ENCODE peak calls at places on chromosomes 5 and 9, in ten cellular contexts. R, E, G, M, I, O, F, P, D and K are unnamed samples.

GRCh38 chr9:38181216-38181615 is 112.2 kb upstream of the SHB start:
- DNase-seq in O (no peak), E (no peak), P (no peak), M (no peak), I (no peak), G (no peak), F (no peak), R (no peak), D (no peak), K (no peak)

GRCh38 chr9:86602715-86603114 is 248.5 kb upstream of the TUT7 start:
- DNase-seq in I (peak), M (no peak), O (no peak), G (no peak), F (no peak), D (no peak), E (no peak), P (no peak), R (no peak), K (no peak)

GRCh38 chr9:136799079-136799853 is 3.1 kb downstream of the CCDC183 start:
- DNase-seq in R (no peak), M (no peak), E (no peak), P (no peak), G (no peak), O (peak), D (peak), F (no peak), I (peak), K (no peak)

GRCh38 chr5:143648696-143649095 is 163.3 kb upstream of the HMHB1 start:
- DNase-seq in P (no peak), R (peak), G (no peak), F (no peak), I (peak), E (no peak), D (no peak), M (no peak), O (no peak), K (no peak)

GRCh38 chr5:84437673-84438315 is 53.1 kb upstream of the EDIL3 start:
- DNase-seq in G (peak), R (no peak), O (no peak), E (no peak), M (peak), F (no peak), D (no peak), P (no peak), I (peak), K (no peak)

GRCh38 chr5:72441861-72442540 is 65.2 kb downstream of the ZNF366 start:
- DNase-seq in I (peak), O (no peak), E (no peak), D (no peak), P (no peak), G (no peak), M (peak), R (no peak), F (no peak), K (no peak)

GRCh38 chr9:34096751-34097150 is 29.7 kb downstream of the DCAF12 start:
- DNase-seq in M (no peak), G (no peak), I (no peak), D (no peak), P (no peak), O (no peak), E (no peak), F (no peak), R (no peak), K (no peak)

GRCh38 chr5:125222597-125223240 is 476.3 kb upstream of the ZNF608 start:
- DNase-seq in G (no peak), P (no peak), I (no peak), O (no peak), E (no peak), R (no peak), D (no peak), F (no peak), M (no peak), K (no peak)

GRCh38 chr9:34961574-34962480 is 3.7 kb downstream of the PHF24 start:
- DNase-seq in F (no peak), G (no peak), E (no peak), I (peak), M (peak), P (no peak), D (no peak), R (no peak), O (no peak), K (no peak)

GRCh38 chr5:31496301-31496700 is 35.6 kb downstream of the DROSHA start:
- DNase-seq in G (no peak), M (no peak), I (no peak), F (no peak), P (no peak), E (no peak), O (no peak), R (no peak), D (no peak), K (no peak)

GRCh38 chr5:149128023-149128875 is 13.0 kb upstream of the ABLIM3 start:
- DNase-seq in I (peak), E (peak), P (peak), O (peak), F (peak), M (peak), R (no peak), G (no peak), D (peak), K (peak)

GRCh38 chr5:138646671-138647070 is 71.5 kb upstream of the HSPA9 start:
- DNase-seq in M (no peak), P (no peak), R (no peak), D (no peak), F (no peak), E (no peak), O (no peak), G (no peak), I (no peak), K (no peak)

GRCh38 chr5:178437296-178438075 is 152.7 kb downstream of the COL23A1 start:
- DNase-seq in R (no peak), M (no peak), E (no peak), O (no peak), P (no peak), D (no peak), I (no peak), G (no peak), F (no peak), K (no peak)

GRCh38 chr5:171681667-171682066 is 104.0 kb upstream of the SMIM23 start:
- DNase-seq in R (no peak), F (no peak), E (no peak), I (peak), P (no peak), M (peak), O (no peak), G (no peak), D (no peak), K (no peak)

GRCh38 chr5:102090770-102091169 is 205.3 kb downstream of the SLCO4C1 start:
- DNase-seq in R (no peak), P (peak), G (no peak), E (no peak), F (no peak), M (peak), O (peak), I (peak), D (peak), K (peak)

GRCh38 chr9:131418143-131419028 is 24.5 kb downstream of the PRRC2B start:
- DNase-seq in P (no peak), F (no peak), D (no peak), E (peak), I (no peak), G (no peak), M (peak), R (no peak), O (peak), K (no peak)